ENCODE peak calls at places on chromosomes 7 and 10, in ten cellular contexts. D, F, G, A, Q, O, M, X, Z and T are unnamed samples.

GRCh38 chr10:90051474-90051873 is 350.1 kb downstream of the KIF20B start:
- DNase-seq in D (no peak), F (no peak), G (no peak), A (peak; percentile 49), Q (no peak), O (no peak), M (no peak), X (no peak), Z (no peak), T (no peak)

GRCh38 chr10:133196221-133196920 is 33.6 kb upstream of the UTF1 start:
- DNase-seq in D (no peak), F (no peak), G (peak; percentile 47), A (no peak), Q (no peak), O (peak; percentile 65), M (no peak), X (no peak), Z (no peak), T (no peak)

GRCh38 chr7:152086513-152086912 is 61.0 kb downstream of the GALNT11 start:
- DNase-seq in D (no peak), F (peak; percentile 15), G (no peak), A (no peak), Q (no peak), O (no peak), M (no peak), X (no peak), Z (no peak), T (no peak)

GRCh38 chr10:123552760-123553554 is 113.2 kb upstream of the GPR26 start:
- DNase-seq in D (no peak), F (no peak), G (no peak), A (peak; percentile 81), Q (no peak), O (no peak), M (no peak), X (no peak), Z (no peak), T (no peak)

GRCh38 chr7:17301491-17302101 is 3.1 kb downstream of the AHR start:
- DNase-seq in D (peak; percentile 68), F (peak; percentile 66), G (no peak), A (no peak), Q (peak; percentile 56), O (no peak), M (no peak), X (peak; percentile 57), Z (peak; percentile 62), T (peak; percentile 91)

GRCh38 chr10:7558036-7558435 is 108.7 kb downstream of the ITIH5 start:
- DNase-seq in D (no peak), F (no peak), G (no peak), A (no peak), Q (no peak), O (no peak), M (no peak), X (no peak), Z (no peak), T (peak; percentile 19)

GRCh38 chr7:30412810-30413504 is 65.6 kb downstream of the NOD1 start:
- DNase-seq in D (peak; percentile 86), F (peak; percentile 85), G (no peak), A (peak; percentile 16), Q (peak; percentile 55), O (no peak), M (no peak), X (peak; percentile 35), Z (peak; percentile 13), T (peak; percentile 87)

GRCh38 chr10:128324468-128324867 is 198.2 kb upstream of the MKI67 start:
- DNase-seq in D (no peak), F (no peak), G (no peak), A (no peak), Q (no peak), O (no peak), M (no peak), X (no peak), Z (no peak), T (no peak)

GRCh38 chr10:123847686-123848432 is 43.7 kb downstream of the CPXM2 start:
- DNase-seq in D (no peak), F (no peak), G (no peak), A (no peak), Q (no peak), O (no peak), M (no peak), X (no peak), Z (no peak), T (peak; percentile 91)

GRCh38 chr10:81876253-81876731 is 1.3 kb downstream of the NRG3 start:
- DNase-seq in D (no peak), F (no peak), G (no peak), A (no peak), Q (no peak), O (peak; percentile 57), M (no peak), X (no peak), Z (no peak), T (no peak)

DNA sequence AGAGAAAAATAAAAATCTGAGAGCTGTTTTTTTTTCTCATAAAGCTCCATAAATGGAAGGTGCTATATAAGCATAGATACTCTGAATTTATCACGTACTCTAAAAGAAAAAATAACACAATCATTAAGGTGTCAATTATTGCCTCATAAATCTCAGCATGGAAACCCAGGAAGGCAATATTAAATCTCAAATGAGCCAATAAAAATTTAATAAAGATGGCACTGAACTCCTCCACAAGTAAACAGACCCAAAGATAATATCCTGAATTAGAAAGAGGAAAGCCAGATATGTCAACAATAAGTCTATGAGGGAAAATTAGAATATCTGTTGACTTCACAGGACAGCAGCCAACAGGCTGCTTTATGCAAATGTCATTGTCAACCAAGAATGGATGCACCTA is 66.5 kb downstream of the CDK6 start:
- DNase-seq in D (no peak), F (no peak), G (no peak), A (no peak), Q (no peak), O (no peak), M (no peak), X (no peak), Z (no peak), T (no peak)
- H3K4me1 ChIP-seq in D (peaks cover 3% of the 10 kb centered on the region), F (peaks cover 35% of the 10 kb centered on the region), G (peaks cover 11% of the 10 kb centered on the region), A (peaks cover 15% of the 10 kb centered on the region), Q (peaks cover 51% of the 10 kb centered on the region), O (no peaks in the 10 kb centered on the region), M (no peaks in the 10 kb centered on the region), X (peaks cover 50% of the 10 kb centered on the region), Z (no peaks in the 10 kb centered on the region), T (peaks cover 44% of the 10 kb centered on the region)

DNA sequence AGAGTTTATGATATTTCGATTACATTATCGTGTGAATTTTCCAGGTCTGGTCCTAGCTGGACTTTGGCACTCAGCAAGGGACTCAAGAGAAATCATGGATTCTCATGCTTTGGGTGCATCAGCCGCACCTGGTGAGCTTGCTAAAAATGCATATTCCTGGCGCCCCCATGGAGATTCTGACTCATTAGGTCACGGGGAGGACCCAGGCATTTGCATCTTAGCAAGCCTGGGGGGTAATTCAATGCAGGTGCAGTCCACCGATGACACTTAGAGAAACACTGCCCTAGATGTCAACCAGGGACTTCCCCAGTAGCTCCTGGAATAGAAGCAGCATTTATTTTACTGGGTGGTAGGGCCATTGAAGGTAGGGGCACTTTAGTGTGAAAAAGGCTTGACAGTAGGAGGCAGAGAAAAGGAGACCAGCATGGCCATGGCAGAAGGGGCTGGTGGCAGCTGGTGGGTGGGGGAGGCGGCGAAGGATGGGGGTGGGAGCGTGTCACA is 29.9 kb upstream of the PDCD4 start:
- DNase-seq in D (no peak), F (no peak), G (no peak), A (peak; percentile 89), Q (no peak), O (no peak), M (no peak), X (no peak), Z (no peak), T (no peak)
- H3K4me1 ChIP-seq in D (peaks cover 6% of the 10 kb centered on the region), F (no peaks in the 10 kb centered on the region), G (peaks cover 8% of the 10 kb centered on the region), A (peaks cover 53% of the 10 kb centered on the region), Q (peaks cover 26% of the 10 kb centered on the region), O (peaks cover 19% of the 10 kb centered on the region), M (peaks cover 29% of the 10 kb centered on the region), X (peaks cover 23% of the 10 kb centered on the region), Z (peaks cover 27% of the 10 kb centered on the region), T (peaks cover 29% of the 10 kb centered on the region)

DNA sequence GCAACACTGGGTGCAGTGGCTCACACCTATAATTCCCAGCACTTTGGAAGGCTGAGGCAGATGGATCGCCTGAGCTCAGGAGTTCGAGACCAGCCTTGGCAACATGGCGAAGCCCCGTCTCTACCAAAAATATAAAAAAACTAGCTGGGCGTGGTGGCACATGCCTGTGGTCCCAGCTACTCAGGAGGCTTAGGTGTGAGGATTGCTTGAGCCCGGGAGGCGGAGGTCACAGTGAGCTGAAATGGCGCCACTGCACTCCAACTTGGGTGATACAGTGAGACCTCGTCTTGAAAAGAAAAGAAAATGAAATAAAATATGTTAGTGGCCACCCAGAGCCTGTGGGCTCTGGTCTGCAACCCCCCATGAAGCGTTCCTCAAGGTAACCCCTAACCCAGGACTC is 13.3 kb downstream of the ITPRIP start:
- DNase-seq in D (no peak), F (no peak), G (no peak), A (no peak), Q (no peak), O (no peak), M (no peak), X (no peak), Z (no peak), T (no peak)
- H3K4me1 ChIP-seq in D (peaks cover 53% of the 10 kb centered on the region), F (peaks cover 30% of the 10 kb centered on the region), G (peaks cover 99% of the 10 kb centered on the region), A (peaks cover 38% of the 10 kb centered on the region), Q (peaks cover 91% of the 10 kb centered on the region), O (peaks cover 68% of the 10 kb centered on the region), M (peaks cover 43% of the 10 kb centered on the region), X (peaks cover 99% of the 10 kb centered on the region), Z (peaks cover 95% of the 10 kb centered on the region), T (peaks cover 48% of the 10 kb centered on the region)

DNA sequence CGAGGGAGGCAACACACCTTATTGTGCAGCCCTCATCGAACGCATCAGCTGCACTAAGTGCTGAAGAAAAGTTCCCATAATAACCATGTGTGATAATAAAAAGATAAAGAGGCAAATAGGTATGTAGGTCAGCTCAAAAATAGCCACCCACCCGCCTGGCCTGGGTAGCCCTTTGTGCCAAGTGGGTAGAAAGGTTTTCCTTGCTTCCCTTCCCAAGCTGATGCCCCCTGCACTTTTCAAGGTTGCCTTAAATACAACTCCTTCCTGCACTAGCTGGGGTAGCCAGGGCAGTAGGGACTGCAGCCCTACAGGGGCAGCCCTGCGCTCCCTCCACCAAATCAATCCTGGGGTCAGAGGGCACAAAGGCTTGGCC is 13.5 kb upstream of the DDIT4 start:
- DNase-seq in D (no peak), F (no peak), G (no peak), A (no peak), Q (no peak), O (no peak), M (no peak), X (no peak), Z (peak; percentile 13), T (no peak)
- H3K4me1 ChIP-seq in D (peaks cover 18% of the 10 kb centered on the region), F (peaks cover 19% of the 10 kb centered on the region), G (peaks cover 35% of the 10 kb centered on the region), A (peaks cover 72% of the 10 kb centered on the region), Q (peaks cover 57% of the 10 kb centered on the region), O (peaks cover 24% of the 10 kb centered on the region), M (peaks cover 30% of the 10 kb centered on the region), X (peaks cover 67% of the 10 kb centered on the region), Z (peaks cover 75% of the 10 kb centered on the region), T (peaks cover 53% of the 10 kb centered on the region)

DNA sequence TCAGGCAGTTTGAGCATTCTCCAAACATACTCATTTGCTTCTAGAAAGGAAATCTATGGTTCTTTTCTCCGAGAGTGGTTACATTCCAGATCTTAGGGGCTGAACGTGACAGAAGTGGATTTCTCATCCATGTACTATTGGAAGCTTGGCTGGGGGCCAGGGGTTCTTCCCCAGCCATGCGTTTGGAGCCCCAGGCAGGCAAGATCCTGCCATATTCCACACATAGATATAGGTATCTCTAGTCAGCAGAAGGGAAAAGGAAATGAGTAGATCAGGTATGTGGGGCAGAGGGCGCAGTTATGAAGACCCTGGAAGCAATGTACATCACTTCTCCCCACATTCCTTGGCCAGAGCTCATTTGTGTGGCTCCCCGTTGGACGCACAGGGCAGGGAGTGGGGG is 299.8 kb downstream of the CCDC3 start:
- DNase-seq in D (peak; percentile 59), F (peak; percentile 25), G (no peak), A (no peak), Q (no peak), O (no peak), M (no peak), X (no peak), Z (no peak), T (no peak)
- H3K4me1 ChIP-seq in D (peaks cover 23% of the 10 kb centered on the region), F (peaks cover 48% of the 10 kb centered on the region), G (peaks cover 2% of the 10 kb centered on the region), A (no peaks in the 10 kb centered on the region), Q (peaks cover 5% of the 10 kb centered on the region), O (no peaks in the 10 kb centered on the region), M (peaks cover 6% of the 10 kb centered on the region), X (peaks cover 51% of the 10 kb centered on the region), Z (no peaks in the 10 kb centered on the region), T (peaks cover 54% of the 10 kb centered on the region)